ENCODE peak calls at places on chromosomes 6 and 20, in five cellular contexts. One of them, this sample, is unnamed.

GRCh38 chr20:34874094-34874654 is 1.5 kb upstream of the GGT7 start:
- DNase-seq in GM12878: peak
- DNase-seq in spleen: no peak
- DNase-seq in stomach: peak
- DNase-seq in breast epithelium: peak
- DNase-seq in this sample: no peak

GRCh38 chr6:70616728-70617260 is 50.1 kb downstream of the SDHAF4 start:
- DNase-seq in stomach: no peak
- DNase-seq in GM12878: no peak
- DNase-seq in breast epithelium: no peak
- DNase-seq in spleen: no peak
- DNase-seq in this sample: no peak

GRCh38 chr6:156595481-156595880 is 181.7 kb upstream of the ARID1B start:
- DNase-seq in breast epithelium: no peak
- DNase-seq in spleen: no peak
- DNase-seq in GM12878: no peak
- DNase-seq in stomach: no peak
- DNase-seq in this sample: no peak

GRCh38 chr6:69398729-69399128 is 398.1 kb downstream of the LMBRD1 start:
- DNase-seq in spleen: no peak
- DNase-seq in stomach: no peak
- DNase-seq in breast epithelium: no peak
- DNase-seq in GM12878: no peak
- DNase-seq in this sample: no peak

GRCh38 chr6:11744753-11745152 is 33.9 kb downstream of the ADTRP start:
- DNase-seq in spleen: no peak
- DNase-seq in GM12878: no peak
- DNase-seq in stomach: peak
- DNase-seq in breast epithelium: peak
- DNase-seq in this sample: peak

GRCh38 chr20:34978092-34978744 is 22.6 kb downstream of the MYH7B start:
- DNase-seq in breast epithelium: no peak
- DNase-seq in spleen: peak
- DNase-seq in stomach: no peak
- DNase-seq in GM12878: no peak
- DNase-seq in this sample: no peak

GRCh38 chr6:13012977-13013680 is 296.6 kb downstream of the PHACTR1 start:
- DNase-seq in stomach: peak
- DNase-seq in spleen: no peak
- DNase-seq in GM12878: no peak
- DNase-seq in breast epithelium: no peak
- DNase-seq in this sample: no peak

GRCh38 chr20:62511300-62511914 is 35.6 kb upstream of the GATA5 start:
- DNase-seq in GM12878: no peak
- DNase-seq in breast epithelium: no peak
- DNase-seq in spleen: no peak
- DNase-seq in stomach: no peak
- DNase-seq in this sample: no peak

GRCh38 chr6:12324741-12325140 is 34.6 kb downstream of the EDN1 start:
- DNase-seq in GM12878: no peak
- DNase-seq in spleen: no peak
- DNase-seq in stomach: no peak
- DNase-seq in breast epithelium: no peak
- DNase-seq in this sample: no peak

GRCh38 chr6:33082702-33083101 is 6.9 kb downstream of the HLA-DPB1 start:
- DNase-seq in stomach: peak
- DNase-seq in spleen: no peak
- DNase-seq in breast epithelium: no peak
- DNase-seq in GM12878: no peak
- DNase-seq in this sample: no peak

GRCh38 chr6:143673638-143674037 is 4.1 kb upstream of the PHACTR2 start:
- DNase-seq in GM12878: no peak
- DNase-seq in breast epithelium: no peak
- DNase-seq in spleen: no peak
- DNase-seq in stomach: peak
- DNase-seq in this sample: no peak

GRCh38 chr20:7695622-7696021 is 244.6 kb downstream of the HAO1 start:
- DNase-seq in stomach: no peak
- DNase-seq in GM12878: no peak
- DNase-seq in spleen: no peak
- DNase-seq in breast epithelium: no peak
- DNase-seq in this sample: no peak

GRCh38 chr20:60470366-60470765 is 512.1 kb downstream of the CDH26 start:
- DNase-seq in stomach: no peak
- DNase-seq in breast epithelium: no peak
- DNase-seq in GM12878: no peak
- DNase-seq in spleen: no peak
- DNase-seq in this sample: no peak

GRCh38 chr6:33828452-33828763 is 24.6 kb upstream of the MLN start:
- DNase-seq in breast epithelium: no peak
- DNase-seq in stomach: no peak
- DNase-seq in spleen: no peak
- DNase-seq in GM12878: no peak
- DNase-seq in this sample: no peak

GRCh38 chr6:35037289-35038038 is 103.7 kb downstream of the TCP11 start:
- DNase-seq in breast epithelium: no peak
- DNase-seq in spleen: no peak
- DNase-seq in GM12878: no peak
- DNase-seq in stomach: no peak
- DNase-seq in this sample: no peak

GRCh38 chr6:88166493-88166900 is 350 bp upstream of the CNR1 start:
- DNase-seq in GM12878: no peak
- DNase-seq in breast epithelium: no peak
- DNase-seq in stomach: no peak
- DNase-seq in spleen: peak
- DNase-seq in this sample: no peak

GRCh38 chr6:133360194-133360593 is 119.0 kb downstream of the EYA4 start:
- DNase-seq in stomach: no peak
- DNase-seq in spleen: no peak
- DNase-seq in breast epithelium: no peak
- DNase-seq in GM12878: no peak
- DNase-seq in this sample: no peak

GRCh38 chr6:3876866-3877265 is 27.7 kb downstream of the FAM50B start:
- DNase-seq in stomach: no peak
- DNase-seq in breast epithelium: no peak
- DNase-seq in GM12878: no peak
- DNase-seq in spleen: no peak
- DNase-seq in this sample: no peak

GRCh38 chr20:21613512-21613911 is 92.0 kb upstream of the PAX1 start:
- DNase-seq in stomach: peak
- DNase-seq in GM12878: no peak
- DNase-seq in breast epithelium: no peak
- DNase-seq in spleen: no peak
- DNase-seq in this sample: peak

GRCh38 chr20:23639490-23639958 is 1.8 kb upstream of the CST3 start:
- DNase-seq in GM12878: no peak
- DNase-seq in breast epithelium: no peak
- DNase-seq in spleen: no peak
- DNase-seq in stomach: no peak
- DNase-seq in this sample: no peak

GRCh38 chr6:1609662-1610496 is at the start of gene FOXC1:
- DNase-seq in breast epithelium: peak
- DNase-seq in GM12878: no peak
- DNase-seq in stomach: peak
- DNase-seq in spleen: peak
- DNase-seq in this sample: peak

GRCh38 chr20:37276494-37277252 is 12.8 kb upstream of the MANBAL start:
- DNase-seq in breast epithelium: peak
- DNase-seq in stomach: peak
- DNase-seq in spleen: no peak
- DNase-seq in GM12878: no peak
- DNase-seq in this sample: no peak

GRCh38 chr20:33362898-33363297 is 38.4 kb downstream of the CDK5RAP1 start:
- DNase-seq in stomach: no peak
- DNase-seq in spleen: no peak
- DNase-seq in breast epithelium: no peak
- DNase-seq in GM12878: no peak
- DNase-seq in this sample: no peak

DNA sequence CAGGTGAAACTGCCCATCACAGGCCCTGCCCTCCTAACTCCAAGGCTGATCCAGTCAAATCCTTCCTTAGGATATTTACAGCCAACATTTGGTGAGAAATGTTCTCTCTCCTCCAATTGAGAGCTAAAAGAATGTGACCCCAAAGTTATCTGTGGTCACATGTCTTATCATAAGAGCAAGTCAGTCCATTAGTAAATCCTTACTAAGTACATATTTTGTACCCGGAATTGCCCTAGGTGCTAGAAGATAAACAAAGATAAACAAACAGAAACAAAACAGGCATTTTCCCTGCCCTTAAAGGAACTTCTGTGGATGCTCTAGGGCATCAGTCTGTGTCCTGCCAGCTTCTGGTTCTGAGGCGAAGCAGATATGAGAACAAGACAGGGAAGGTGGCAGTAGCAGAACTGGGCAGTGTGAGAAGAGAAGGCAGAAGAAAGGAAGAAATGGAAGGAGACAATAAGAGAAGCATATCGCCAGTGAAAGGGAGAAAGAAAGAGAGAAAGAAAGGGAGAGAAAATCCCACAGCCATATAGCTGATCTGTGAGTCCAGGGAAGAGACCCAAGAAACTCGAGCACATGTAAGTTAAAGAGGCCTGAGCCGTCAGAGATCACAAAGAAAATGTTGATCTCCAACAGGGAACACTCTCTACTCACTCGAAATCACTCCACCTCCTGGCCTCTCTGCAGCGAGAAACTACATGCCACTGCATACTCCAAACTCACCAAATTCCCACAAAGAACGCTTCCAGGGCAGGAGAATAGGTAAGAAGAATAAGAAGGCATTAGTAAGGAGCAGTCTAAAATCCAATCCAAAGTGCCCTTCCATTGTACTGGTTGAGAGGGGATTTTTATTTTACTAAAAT is 41.7 kb downstream of the CDK5RAP1 start:
- DNase-seq in breast epithelium: no peak
- DNase-seq in GM12878: no peak
- DNase-seq in stomach: no peak
- DNase-seq in spleen: no peak
- DNase-seq in this sample: no peak
- TF ChIP-seq CTCF in breast epithelium: no peak
- TF ChIP-seq CTCF in GM12878: no peak
- TF ChIP-seq CTCF in stomach: no peak
- TF ChIP-seq CTCF in spleen: no peak
- TF ChIP-seq CTCF in this sample: no peak

DNA sequence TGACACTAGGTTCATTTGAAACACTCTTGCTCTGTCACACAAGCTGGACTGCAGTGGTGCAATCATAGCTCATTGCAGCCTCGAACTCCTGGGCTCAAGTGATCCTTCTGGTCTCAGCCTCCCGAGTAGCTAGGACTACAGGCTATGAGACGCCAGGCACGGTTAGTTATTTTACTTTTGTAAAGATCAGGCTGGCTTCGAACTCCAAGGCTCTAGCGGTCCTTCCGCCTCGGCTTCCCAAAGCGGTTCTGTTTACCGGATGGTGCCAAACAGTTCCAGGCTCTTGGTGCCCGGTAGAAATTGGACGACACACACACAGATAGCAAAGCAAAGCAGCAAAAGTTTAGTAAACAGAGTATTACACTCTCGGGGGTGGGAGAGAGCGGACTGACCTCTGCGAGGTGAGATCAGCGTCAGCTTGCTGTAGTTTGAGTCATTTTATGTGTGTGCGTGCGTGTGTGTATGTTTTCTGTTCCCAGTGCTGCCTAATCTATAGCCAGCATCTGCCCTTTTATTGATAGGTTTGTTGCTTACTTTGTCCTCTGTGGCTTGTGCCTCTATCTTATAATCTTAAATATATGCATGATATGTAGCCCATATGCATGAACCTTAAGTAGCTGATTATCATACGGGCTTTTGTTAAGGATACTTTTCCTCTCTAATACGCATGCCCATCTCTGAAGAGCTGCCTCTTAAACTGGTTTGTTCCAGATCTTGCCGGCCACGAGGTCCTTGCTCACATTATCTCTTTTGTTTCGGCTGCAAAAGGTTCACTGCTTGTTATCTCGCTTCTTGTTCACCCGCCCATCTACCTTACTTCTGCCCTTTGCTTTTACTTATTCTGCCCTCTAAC is 75.2 kb downstream of the OR2B2 start:
- DNase-seq in breast epithelium: no peak
- DNase-seq in spleen: peak
- DNase-seq in GM12878: no peak
- DNase-seq in stomach: peak
- DNase-seq in this sample: no peak
- TF ChIP-seq POLR2AphosphoS5 in breast epithelium: peak
- TF ChIP-seq POLR2AphosphoS5 in spleen: peak
- TF ChIP-seq POLR2AphosphoS5 in GM12878: peak
- TF ChIP-seq POLR2AphosphoS5 in stomach: peak
- TF ChIP-seq POLR2AphosphoS5 in this sample: peak

GRCh38 chr6:98764378-98764911 is 69.9 kb upstream of the POU3F2 start:
- DNase-seq in GM12878: no peak
- DNase-seq in stomach: no peak
- DNase-seq in spleen: no peak
- DNase-seq in breast epithelium: no peak
- DNase-seq in this sample: no peak

GRCh38 chr6:98775205-98775604 is 59.2 kb upstream of the POU3F2 start:
- DNase-seq in GM12878: no peak
- DNase-seq in spleen: no peak
- DNase-seq in stomach: no peak
- DNase-seq in breast epithelium: no peak
- DNase-seq in this sample: no peak

GRCh38 chr6:98769546-98769945 is 64.8 kb upstream of the POU3F2 start:
- DNase-seq in breast epithelium: no peak
- DNase-seq in stomach: no peak
- DNase-seq in GM12878: no peak
- DNase-seq in spleen: no peak
- DNase-seq in this sample: no peak
- TF ChIP-seq CTCF in breast epithelium: no peak
- TF ChIP-seq CTCF in stomach: no peak
- TF ChIP-seq CTCF in GM12878: peak
- TF ChIP-seq CTCF in spleen: no peak
- TF ChIP-seq CTCF in this sample: no peak

DNA sequence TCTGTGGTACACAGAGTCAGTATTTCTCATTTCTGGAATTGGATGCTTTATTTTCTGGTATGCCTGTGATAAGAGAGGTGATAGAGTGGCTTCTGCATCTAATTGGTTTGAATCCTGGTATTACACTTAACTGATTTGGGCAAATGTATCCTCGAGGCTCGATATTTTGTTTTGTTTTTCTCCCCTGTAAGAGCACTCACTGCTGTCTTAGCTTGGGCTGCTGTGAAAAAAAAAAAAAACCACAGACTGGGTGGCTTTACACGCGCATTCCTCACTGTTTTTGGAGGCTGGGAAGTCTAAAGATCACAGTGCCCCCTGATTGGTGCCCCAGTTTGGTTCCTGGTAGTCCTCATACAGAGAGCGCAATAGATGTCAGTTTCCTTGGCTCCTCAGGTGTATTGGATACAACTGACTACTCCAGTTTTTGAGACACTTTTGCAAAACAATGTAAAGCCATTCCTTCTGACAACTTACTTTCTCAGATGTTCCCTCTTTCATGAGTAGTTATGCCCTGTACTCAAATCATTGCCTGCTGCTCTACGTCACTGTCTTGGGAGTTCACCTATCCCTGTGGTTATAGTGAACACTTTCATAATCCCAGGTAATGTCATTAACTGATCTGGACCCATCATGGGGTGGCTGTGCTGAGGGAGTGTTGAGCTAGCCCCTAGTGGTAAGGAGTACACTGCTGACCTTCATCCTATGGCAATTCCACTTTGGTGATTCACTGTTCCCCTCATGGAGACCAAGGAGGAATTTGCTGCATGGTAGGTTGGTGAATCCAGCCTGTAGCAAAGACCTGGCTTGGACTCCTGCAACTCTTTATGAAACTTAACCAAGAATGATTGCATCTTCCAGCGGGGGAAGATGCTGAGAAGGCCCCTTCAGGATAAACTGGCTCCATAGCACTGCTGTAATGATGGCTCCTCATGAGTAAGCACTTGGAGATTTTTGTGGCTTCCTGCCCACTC is 3.5 kb upstream of the ACAT2 start:
- DNase-seq in breast epithelium: no peak
- DNase-seq in stomach: no peak
- DNase-seq in GM12878: no peak
- DNase-seq in spleen: no peak
- DNase-seq in this sample: no peak
- TF ChIP-seq POLR2AphosphoS5 in breast epithelium: no peak
- TF ChIP-seq POLR2AphosphoS5 in stomach: no peak
- TF ChIP-seq POLR2AphosphoS5 in GM12878: peak
- TF ChIP-seq POLR2AphosphoS5 in spleen: peak
- TF ChIP-seq POLR2AphosphoS5 in this sample: no peak

This sample was measured in upper lobe of left lung.